ENCODE peak calls at places on chromosomes 11 and 22, in five cellular contexts. T is PC-3, Q is breast epithelium, G is RWPE2, F is SJCRH30. L is an unnamed sample. For H3K36me3 and H3K4me1, the result is how much of the 10 kb centered on the place peaks cover.

GRCh38 chr22:50529416-50530279 is at the start of gene TYMP:
- DNase-seq in T (peak), Q (peak), G (peak), F (no peak), L (no peak)

GRCh38 chr22:38707346-38707745 is 1.6 kb downstream of the GTPBP1 start:
- DNase-seq in T (peak), Q (no peak), G (no peak), F (no peak), L (no peak)

GRCh38 chr11:19670030-19670761 is 42.4 kb upstream of the NAV2 start:
- DNase-seq in T (no peak), Q (no peak), G (no peak), F (no peak), L (no peak)

GRCh38 chr11:533049-533585 is 2.3 kb downstream of the HRAS start:
- DNase-seq in T (no peak), Q (no peak), G (no peak), F (no peak), L (no peak)

GRCh38 chr11:7548659-7549283 is 35.0 kb downstream of the PPFIBP2 start:
- DNase-seq in T (peak), Q (no peak), G (no peak), F (no peak), L (peak)

GRCh38 chr11:127307700-127308099 is 307.1 kb upstream of the KIRREL3 start:
- DNase-seq in T (no peak), Q (no peak), G (no peak), F (no peak), L (no peak)

GRCh38 chr11:17129003-17129402 is 51.5 kb upstream of the RPS13 start:
- DNase-seq in T (peak), Q (no peak), G (no peak), F (no peak), L (no peak)

GRCh38 chr22:44658371-44658953 is 43.5 kb upstream of the PRR5 start:
- DNase-seq in T (no peak), Q (peak), G (no peak), F (peak), L (no peak)

GRCh38 chr11:67998150-67999045 is 5.5 kb downstream of the UNC93B1 start:
- DNase-seq in T (no peak), Q (no peak), G (no peak), F (no peak), L (no peak)

GRCh38 chr22:23831261-23831660 is 7.5 kb downstream of the DERL3 start:
- DNase-seq in T (no peak), Q (no peak), G (peak), F (no peak), L (no peak)

GRCh38 chr11:36239636-36240035 is 49.6 kb downstream of the COMMD9 start:
- DNase-seq in T (no peak), Q (no peak), G (no peak), F (no peak), L (no peak)
- H3K36me3 ChIP-seq in T (under half), Q (under half), G (under half), F (under half), L (under half)

DNA sequence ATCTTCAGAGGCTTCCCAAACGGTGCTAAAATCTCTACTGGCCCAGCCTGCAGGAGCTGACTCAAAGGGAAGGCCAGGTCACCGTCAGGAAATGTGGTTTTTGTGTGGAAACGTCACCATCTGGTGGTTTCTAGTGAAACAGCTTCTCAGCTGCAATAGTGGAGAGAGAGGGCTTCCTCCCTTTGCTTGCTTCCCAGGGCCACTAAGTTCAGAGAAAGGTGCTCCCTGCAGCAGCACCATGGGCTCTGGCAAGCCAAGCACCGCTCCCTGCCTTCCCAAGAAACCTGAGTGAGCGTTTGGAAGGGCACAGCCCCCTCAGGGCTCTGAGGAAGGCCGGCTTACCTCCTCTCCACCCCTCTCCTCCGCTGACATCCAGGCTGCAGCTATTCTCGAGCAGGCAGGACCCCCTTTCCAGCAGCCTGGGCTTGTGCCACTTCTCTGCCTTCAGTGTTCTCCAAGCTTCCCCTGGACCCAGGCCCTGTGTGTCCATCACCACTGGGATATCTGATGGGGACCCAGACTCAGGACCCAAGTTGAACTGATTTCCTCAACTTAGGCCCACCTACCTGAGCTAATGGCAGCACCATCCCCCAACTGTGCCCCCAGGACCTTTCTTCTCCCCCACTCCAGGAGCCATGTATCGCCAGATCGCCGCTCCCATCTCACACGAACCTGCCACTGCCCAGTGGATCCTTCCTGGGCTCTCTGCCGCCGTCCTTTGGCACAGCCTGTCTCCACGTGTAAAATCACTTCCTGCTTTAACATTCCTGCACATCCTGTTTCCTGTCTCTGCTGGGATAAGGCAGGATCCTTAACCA is 9.8 kb downstream of the SPATA19 start:
- DNase-seq in T (peak), Q (peak), G (no peak), F (no peak), L (no peak)
- H3K27ac ChIP-seq in T (no peak), Q (no peak), G (no peak), F (no peak), L (no peak)

DNA sequence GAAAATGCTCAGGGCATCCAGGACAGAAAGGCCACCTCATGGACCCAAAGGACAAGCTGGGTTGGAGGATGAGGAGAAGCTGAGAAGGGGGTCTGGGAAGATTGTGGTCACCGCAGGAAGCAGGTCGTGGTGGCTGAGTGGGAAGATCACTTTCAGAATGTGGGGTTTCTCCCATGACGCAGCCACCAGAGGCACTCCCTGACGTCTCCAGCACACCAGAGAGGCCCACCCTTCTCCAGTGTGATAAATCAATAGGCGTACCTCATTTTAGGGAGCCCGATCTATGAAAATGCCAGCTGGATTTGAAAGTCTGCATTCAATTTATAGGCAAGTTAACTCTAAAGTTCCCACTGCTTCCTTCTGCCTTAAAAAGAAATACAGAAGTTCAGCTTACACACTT is 10.5 kb downstream of the TSPAN18 start:
- DNase-seq in T (no peak), Q (no peak), G (no peak), F (no peak), L (no peak)
- H3K4me1 ChIP-seq in T (under half), Q (under half), G (under half), F (under half), L (under half)

GRCh38 chr11:114072978-114073377 is 13.5 kb downstream of the ZBTB16 start:
- DNase-seq in T (no peak), Q (no peak), G (no peak), F (no peak), L (no peak)

GRCh38 chr11:114073506-114074381 is 14.2 kb downstream of the ZBTB16 start:
- DNase-seq in T (no peak), Q (no peak), G (no peak), F (no peak), L (no peak)

GRCh38 chr11:114074546-114075342 is 15.2 kb downstream of the ZBTB16 start:
- DNase-seq in T (no peak), Q (no peak), G (no peak), F (no peak), L (no peak)

GRCh38 chr11:114068327-114068726 is 8.8 kb downstream of the ZBTB16 start:
- DNase-seq in T (no peak), Q (no peak), G (no peak), F (no peak), L (no peak)

DNA sequence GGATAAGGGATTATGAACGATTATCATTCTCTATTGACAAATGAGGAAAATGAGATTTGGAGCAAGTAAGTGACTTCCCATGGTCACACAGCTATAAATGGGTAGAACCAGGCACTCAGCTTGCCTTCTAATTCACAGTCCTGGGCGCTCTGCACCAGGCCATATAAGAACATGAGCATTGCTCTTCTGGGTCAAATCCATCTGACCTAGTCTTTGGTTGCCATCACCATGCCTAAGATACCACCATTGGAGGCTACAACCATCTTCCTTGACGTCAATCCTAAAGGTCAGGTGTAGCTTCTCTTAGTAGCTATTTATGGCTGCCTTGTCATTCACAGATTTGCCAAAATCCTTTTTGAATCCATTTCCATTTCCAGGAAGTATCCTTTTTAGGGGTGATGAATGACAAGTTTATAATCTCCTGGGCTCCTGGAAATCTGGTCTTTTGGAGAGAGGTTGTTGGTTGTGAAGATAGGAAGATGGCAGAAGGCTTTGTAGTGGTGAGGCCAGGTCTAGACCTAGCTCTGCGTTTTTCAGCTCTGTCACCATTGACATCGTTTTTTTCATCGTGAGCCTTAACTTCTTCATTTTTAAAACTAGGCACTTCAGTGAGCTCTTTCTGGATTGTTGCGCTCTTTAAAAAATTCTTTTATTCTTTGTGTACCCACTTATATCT is 11.1 kb downstream of the ZBTB16 start:
- DNase-seq in T (no peak), Q (no peak), G (no peak), F (no peak), L (no peak)
- H3K36me3 ChIP-seq in T (under half), Q (under half), G (under half), F (under half), L (under half)

GRCh38 chr11:73353422-73353821 is 22.8 kb upstream of the RELT start:
- DNase-seq in T (no peak), Q (no peak), G (no peak), F (no peak), L (no peak)

GRCh38 chr11:73349633-73350032 is 26.6 kb upstream of the RELT start:
- DNase-seq in T (no peak), Q (no peak), G (no peak), F (no peak), L (no peak)

GRCh38 chr11:73348838-73349237 is 27.4 kb upstream of the RELT start:
- DNase-seq in T (no peak), Q (no peak), G (no peak), F (no peak), L (no peak)

GRCh38 chr11:73347067-73347466 is 29.1 kb upstream of the RELT start:
- DNase-seq in T (no peak), Q (no peak), G (no peak), F (no peak), L (no peak)

GRCh38 chr11:73350908-73351636 is 25.1 kb upstream of the RELT start:
- DNase-seq in T (peak), Q (no peak), G (no peak), F (peak), L (peak)
- H3K27ac ChIP-seq in T (no peak), Q (peak), G (no peak), F (no peak), L (no peak)

DNA sequence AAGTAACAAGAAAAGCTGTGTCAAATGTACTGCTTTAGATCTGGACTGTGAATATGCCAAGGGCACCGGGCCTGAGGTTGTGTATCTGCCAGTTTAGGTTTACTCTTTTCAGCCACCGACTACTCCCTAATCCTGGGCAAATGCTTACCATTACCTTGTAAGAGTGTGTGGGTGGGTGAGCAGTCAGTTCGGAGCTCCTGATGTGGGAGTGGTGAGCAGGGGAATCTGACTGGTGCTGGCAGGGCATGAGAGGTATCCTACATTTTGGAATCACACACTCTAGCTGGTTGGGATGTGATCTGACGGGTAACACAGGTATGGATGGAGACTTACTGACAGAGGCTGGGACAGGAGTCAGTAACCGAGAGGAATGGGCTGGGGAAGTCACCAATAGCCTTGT is 2.6 kb upstream of the FAM180B start:
- DNase-seq in T (no peak), Q (no peak), G (no peak), F (no peak), L (no peak)
- H3K4me1 ChIP-seq in T (under half), Q (under half), G (under half), F (under half), L (under half)

GRCh38 chr11:129223260-129223659 is 31.1 kb upstream of the ARHGAP32 start:
- DNase-seq in T (no peak), Q (no peak), G (no peak), F (no peak), L (no peak)
- H3K36me3 ChIP-seq in T (under half), Q (under half), G (under half), F (under half), L (under half)